ENCODE peak calls at places on chromosomes 12 and 14, in seven cellular contexts. J is NCI-H1048; X is pons; M is natural killer cell treated with Interleukin-12 subunit alpha and Interleukin-12 subunit beta and Interleukin-15 and Interleukin-18, amount 100 ng/mL, for 72 hours; Z is HuH-7.5; D is HCT116; R is choroid plexus epithelial cell. N is an unnamed sample.
A peak's percentile ranks its signal among the peaks of the same experiment; 100 is the strongest.

GRCh38 chr12:64459388-64460024 is 7.6 kb downstream of the TBK1 start:
- DNase-seq in J (no peak), X (no peak), M (no peak), Z (no peak), D (no peak), R (no peak), N (peak; percentile 35)

GRCh38 chr14:92646952-92647461 is 101.4 kb downstream of the LGMN start:
- DNase-seq in J (no peak), X (no peak), M (no peak), Z (no peak), D (no peak), R (peak; percentile 76), N (peak; percentile 76)

GRCh38 chr12:52759695-52760094 is 17.4 kb downstream of the KRT76 start:
- DNase-seq in J (no peak), X (no peak), M (no peak), Z (no peak), D (no peak), R (no peak), N (no peak)

GRCh38 chr14:92412912-92413311 is 89.9 kb downstream of the SLC24A4 start:
- DNase-seq in J (no peak), X (no peak), M (no peak), Z (no peak), D (no peak), R (no peak), N (no peak)

GRCh38 chr12:66049538-66050282 is 80.8 kb downstream of the LLPH start:
- DNase-seq in J (no peak), X (no peak), M (no peak), Z (no peak), D (no peak), R (no peak), N (no peak)

GRCh38 chr12:43221216-43221615 is 330.8 kb downstream of the ADAMTS20 start:
- DNase-seq in J (no peak), X (no peak), M (no peak), Z (no peak), D (no peak), R (no peak), N (no peak)

GRCh38 chr12:131979606-131980005 is 29.9 kb downstream of the EP400 start:
- DNase-seq in J (no peak), X (no peak), M (no peak), Z (no peak), D (no peak), R (no peak), N (no peak)

GRCh38 chr12:117903441-117903840 is 65.3 kb downstream of the KSR2 start:
- DNase-seq in J (no peak), X (no peak), M (no peak), Z (no peak), D (no peak), R (no peak), N (no peak)

GRCh38 chr12:120094485-120094884 is 22.1 kb downstream of the RAB35 start:
- DNase-seq in J (no peak), X (no peak), M (no peak), Z (no peak), D (no peak), R (no peak), N (no peak)

GRCh38 chr12:91332305-91332704 is 149.7 kb upstream of the DCN start:
- DNase-seq in J (no peak), X (no peak), M (no peak), Z (no peak), D (no peak), R (peak; percentile 60), N (peak; percentile 49)

GRCh38 chr12:6226002-6226700 is 26.0 kb downstream of the CD9 start:
- DNase-seq in J (no peak), X (peak; percentile 79), M (no peak), Z (no peak), D (no peak), R (peak; percentile 61), N (peak; percentile 98)

GRCh38 chr14:100078997-100079561 is 13.9 kb downstream of the EVL start:
- DNase-seq in J (no peak), X (peak; percentile 47), M (peak; percentile 76), Z (no peak), D (no peak), R (peak; percentile 93), N (peak; percentile 47)

GRCh38 chr14:95480109-95480886 is 36.2 kb downstream of the SYNE3 start:
- DNase-seq in J (no peak), X (no peak), M (peak; percentile 88), Z (no peak), D (no peak), R (peak; percentile 18), N (peak; percentile 79)

GRCh38 chr14:61602733-61603077 is 92.6 kb upstream of the HIF1A start:
- DNase-seq in J (peak; percentile 59), X (no peak), M (no peak), Z (no peak), D (no peak), R (no peak), N (no peak)

GRCh38 chr14:56752428-56752827 is 57.9 kb downstream of the OTX2 start:
- DNase-seq in J (no peak), X (no peak), M (no peak), Z (no peak), D (no peak), R (no peak), N (no peak)

GRCh38 chr12:3967556-3968160 is 94.5 kb upstream of the PARP11 start:
- DNase-seq in J (no peak), X (no peak), M (no peak), Z (no peak), D (no peak), R (no peak), N (no peak)

GRCh38 chr12:26696613-26697092 is 136.3 kb downstream of the ITPR2 start:
- DNase-seq in J (no peak), X (no peak), M (no peak), Z (no peak), D (no peak), R (peak; percentile 88), N (peak; percentile 57)

GRCh38 chr12:59401862-59402261 is 194.0 kb upstream of the SLC16A7 start:
- DNase-seq in J (no peak), X (no peak), M (no peak), Z (no peak), D (no peak), R (no peak), N (no peak)

GRCh38 chr12:41521872-41522379 is 333.8 kb downstream of the PDZRN4 start:
- DNase-seq in J (no peak), X (peak; percentile 11), M (no peak), Z (no peak), D (no peak), R (peak; percentile 94), N (peak; percentile 87)

GRCh38 chr12:91017043-91017442 is 12.3 kb upstream of the EPYC start:
- DNase-seq in J (no peak), X (no peak), M (no peak), Z (no peak), D (no peak), R (peak; percentile 22), N (no peak)

GRCh38 chr14:99626041-99626648 is 18.8 kb upstream of the HHIPL1 start:
- DNase-seq in J (no peak), X (no peak), M (no peak), Z (no peak), D (no peak), R (no peak), N (no peak)

GRCh38 chr12:74381968-74382367 is 155.7 kb upstream of the ATXN7L3B start:
- DNase-seq in J (no peak), X (no peak), M (no peak), Z (no peak), D (no peak), R (no peak), N (no peak)

GRCh38 chr14:98210045-98210678 is 1061.8 kb downstream of the BCL11B start:
- DNase-seq in J (no peak), X (no peak), M (no peak), Z (no peak), D (no peak), R (no peak), N (no peak)

GRCh38 chr12:109739747-109740693 is 26.4 kb downstream of the FAM222A start:
- DNase-seq in J (no peak), X (no peak), M (no peak), Z (no peak), D (no peak), R (no peak), N (no peak)

GRCh38 chr14:89185919-89186849 is 230.8 kb downstream of the FOXN3 start:
- DNase-seq in J (no peak), X (peak; percentile 32), M (no peak), Z (no peak), D (peak; percentile 73), R (peak; percentile 72), N (peak; percentile 47)

GRCh38 chr12:103423061-103423473 is 72.7 kb downstream of the C12orf42 start:
- DNase-seq in J (no peak), X (no peak), M (no peak), Z (no peak), D (no peak), R (no peak), N (no peak)